ENCODE peak calls at places on chromosome 3, in five cellular contexts. A is brain microvascular endothelial cell, U is GM23338, I is RWPE2, S is endothelial cell. R is an unnamed sample.

GRCh38 chr3:190092250-190092649 is 28.4 kb downstream of the P3H2 start:
- DNase-seq in I (no peak), S (no peak), U (no peak), A (peak; percentile 57), R (no peak)

GRCh38 chr3:170054204-170054603 is 16.4 kb downstream of the GPR160 start:
- DNase-seq in S (no peak), I (no peak), A (no peak), U (peak; percentile 30), R (no peak)

GRCh38 chr3:134694946-134695543 is 44.2 kb upstream of the KY start:
- DNase-seq in I (no peak), U (no peak), S (no peak), A (no peak), R (no peak)

GRCh38 chr3:27576171-27576570 is 92.0 kb upstream of the SLC4A7 start:
- DNase-seq in I (no peak), U (no peak), S (no peak), A (no peak), R (no peak)

GRCh38 chr3:128581566-128581965 is 69.1 kb downstream of the RPN1 start:
- DNase-seq in S (no peak), I (no peak), U (no peak), A (no peak), R (no peak)

GRCh38 chr3:184234224-184234623 is 4.8 kb downstream of the VWA5B2 start:
- DNase-seq in I (peak; percentile 92), A (peak; percentile 69), S (no peak), U (peak; percentile 48), R (no peak)

GRCh38 chr3:158991146-158991705 is 189.4 kb downstream of the MFSD1 start:
- DNase-seq in A (no peak), U (peak; percentile 90), S (no peak), I (peak; percentile 71), R (no peak)

GRCh38 chr3:71536376-71536965 is 47.1 kb downstream of the FOXP1 start:
- DNase-seq in I (no peak), A (no peak), S (no peak), U (no peak), R (no peak)

GRCh38 chr3:126157083-126157768 is 23.2 kb downstream of the ALDH1L1 start:
- DNase-seq in U (no peak), I (no peak), S (no peak), A (no peak), R (no peak)

GRCh38 chr3:30607032-30607833 is 832 bp downstream of the TGFBR2 start:
- DNase-seq in A (no peak), I (peak; percentile 68), S (peak; percentile 68), U (peak; percentile 78), R (peak; percentile 77)

GRCh38 chr3:40191850-40192448 is 117.6 kb upstream of the EIF1B start:
- DNase-seq in U (peak; percentile 68), A (peak; percentile 58), S (peak; percentile 70), I (no peak), R (peak; percentile 54)

GRCh38 chr3:141231101-141231922 is at the start of gene PXYLP1:
- DNase-seq in U (peak; percentile 90), A (peak; percentile 91), S (peak; percentile 92), I (peak; percentile 82), R (peak; percentile 88)
- TF ChIP-seq CTCF in U (peak; percentile 68), A (peak; percentile 42), S (peak; percentile 61), I (peak; percentile 98), R (peak; percentile 71)

GRCh38 chr3:73602171-73602570 is 22.6 kb downstream of the PDZRN3 start:
- DNase-seq in I (no peak), A (peak; percentile 88), U (no peak), S (no peak), R (no peak)
- TF ChIP-seq CTCF in I (no peak), A (no peak), U (no peak), S (no peak), R (no peak)

GRCh38 chr3:69647710-69648109 is 91.6 kb upstream of the MITF start:
- DNase-seq in S (no peak), I (no peak), A (peak; percentile 77), U (no peak), R (no peak)
- TF ChIP-seq CTCF in S (no peak), I (no peak), A (no peak), U (no peak), R (no peak)

DNA sequence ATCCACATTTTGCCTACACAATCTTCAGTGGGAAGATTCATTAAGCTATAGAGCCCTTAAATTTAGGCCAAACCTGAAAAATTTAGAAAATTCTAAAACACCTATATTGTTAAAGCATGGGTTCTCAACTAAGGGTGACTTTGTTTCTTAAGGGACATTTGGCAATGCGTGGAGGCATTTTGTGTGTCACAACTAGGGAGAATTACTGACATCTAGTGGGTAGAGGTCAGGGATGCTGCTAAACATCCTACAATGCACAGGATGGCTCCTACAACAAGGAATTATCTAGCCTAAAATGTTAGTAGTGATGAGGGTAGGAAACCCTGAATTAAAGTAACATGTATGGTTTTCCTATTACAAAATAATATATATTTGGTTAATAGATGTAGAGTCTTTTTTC is 55.8 kb downstream of the TBC1D5 start:
- DNase-seq in S (peak; percentile 8), U (peak; percentile 62), I (no peak), A (no peak), R (no peak)
- TF ChIP-seq CTCF in S (no peak), U (peak; percentile 83), I (peak; percentile 59), A (peak; percentile 19), R (no peak)

GRCh38 chr3:38001456-38002081 is 11.0 kb downstream of the VILL start:
- DNase-seq in A (no peak), U (peak; percentile 71), I (peak; percentile 48), S (no peak), R (peak; percentile 43)
- TF ChIP-seq CTCF in A (peak; percentile 43), U (peak; percentile 64), I (peak; percentile 19), S (peak; percentile 22), R (no peak)

GRCh38 chr3:111577798-111578685 is 17.1 kb downstream of the ZBED2 start:
- DNase-seq in S (peak; percentile 27), U (peak; percentile 49), I (no peak), A (peak; percentile 82), R (no peak)
- TF ChIP-seq CTCF in S (no peak), U (peak; percentile 74), I (peak; percentile 94), A (peak; percentile 72), R (no peak)

DNA sequence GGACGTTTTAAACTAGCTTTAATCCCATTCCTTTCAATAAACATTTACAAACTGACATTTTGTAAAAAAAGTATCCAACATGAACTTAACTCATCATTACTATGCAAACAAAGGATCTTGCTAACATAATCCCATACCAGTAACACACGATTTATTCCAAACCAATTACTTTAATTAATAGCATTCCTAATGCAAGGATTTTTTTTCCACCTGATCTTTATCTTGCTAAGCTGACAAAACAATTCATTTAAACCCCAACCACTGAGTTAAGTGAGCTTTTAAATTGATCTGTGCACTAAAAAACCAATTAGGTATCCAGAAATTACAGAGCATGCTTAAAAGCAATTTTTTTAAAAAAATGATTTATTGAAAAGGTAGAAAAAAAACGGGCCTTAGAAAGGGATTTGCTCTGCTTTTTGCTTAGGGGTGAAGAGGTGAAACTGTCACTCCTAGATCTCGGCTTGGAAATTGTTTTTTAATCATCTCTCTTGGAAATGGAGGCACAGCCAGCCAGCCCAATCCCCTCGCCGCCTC is 1.2 kb downstream of the SH3BP5 start:
- DNase-seq in I (no peak), A (no peak), S (no peak), U (no peak), R (no peak)
- TF ChIP-seq CTCF in I (no peak), A (no peak), S (no peak), U (no peak), R (no peak)